ENCODE peak calls at places on chromosomes 6 and 20, in ten cellular contexts. O is tibial nerve, B is adrenal gland, Q is prostate gland, V is breast epithelium, F is gastrocnemius medialis, G is testis, X is esophagus muscularis mucosa, M is sigmoid colon, T is stomach. L is an unnamed sample.

GRCh38 chr20:50020283-50020682 is 37.5 kb downstream of the SNAI1 start:
- DNase-seq in O (no peak), B (no peak), Q (no peak), V (no peak), F (no peak), G (no peak), X (no peak), M (no peak), T (no peak), L (no peak)

GRCh38 chr6:47083586-47084047 is 41.5 kb upstream of the ADGRF1 start:
- DNase-seq in O (peak; percentile 74), B (peak; percentile 87), Q (peak; percentile 65), V (peak; percentile 81), F (peak; percentile 81), G (peak; percentile 78), X (peak; percentile 98), M (peak; percentile 98), T (peak; percentile 88), L (peak; percentile 86)

GRCh38 chr6:157223486-157223885 is 99.8 kb downstream of the TMEM242 start:
- DNase-seq in O (no peak), B (no peak), Q (no peak), V (no peak), F (no peak), G (no peak), X (no peak), M (no peak), T (no peak), L (no peak)

GRCh38 chr6:148855744-148856143 is 108.9 kb downstream of the UST start:
- DNase-seq in O (no peak), B (no peak), Q (no peak), V (no peak), F (no peak), G (no peak), X (no peak), M (no peak), T (no peak), L (no peak)

GRCh38 chr6:68468244-68468884 is 166.7 kb upstream of the ADGRB3 start:
- DNase-seq in O (no peak), B (no peak), Q (no peak), V (no peak), F (no peak), G (no peak), X (no peak), M (no peak), T (no peak), L (no peak)

GRCh38 chr6:100116409-100117194 is 122.6 kb upstream of the MCHR2 start:
- DNase-seq in O (no peak), B (peak; percentile 32), Q (peak; percentile 7), V (no peak), F (no peak), G (peak; percentile 67), X (no peak), M (no peak), T (no peak), L (peak; percentile 35)

GRCh38 chr6:128327890-128328289 is 192.5 kb downstream of the PTPRK start:
- DNase-seq in O (no peak), B (no peak), Q (no peak), V (no peak), F (no peak), G (peak; percentile 25), X (no peak), M (no peak), T (no peak), L (no peak)

GRCh38 chr6:149750136-149750609 is 632 bp downstream of the PCMT1 start:
- DNase-seq in O (no peak), B (peak; percentile 35), Q (peak; percentile 24), V (peak; percentile 38), F (peak; percentile 49), G (peak; percentile 81), X (peak; percentile 92), M (peak; percentile 76), T (peak; percentile 30), L (peak; percentile 51)

DNA sequence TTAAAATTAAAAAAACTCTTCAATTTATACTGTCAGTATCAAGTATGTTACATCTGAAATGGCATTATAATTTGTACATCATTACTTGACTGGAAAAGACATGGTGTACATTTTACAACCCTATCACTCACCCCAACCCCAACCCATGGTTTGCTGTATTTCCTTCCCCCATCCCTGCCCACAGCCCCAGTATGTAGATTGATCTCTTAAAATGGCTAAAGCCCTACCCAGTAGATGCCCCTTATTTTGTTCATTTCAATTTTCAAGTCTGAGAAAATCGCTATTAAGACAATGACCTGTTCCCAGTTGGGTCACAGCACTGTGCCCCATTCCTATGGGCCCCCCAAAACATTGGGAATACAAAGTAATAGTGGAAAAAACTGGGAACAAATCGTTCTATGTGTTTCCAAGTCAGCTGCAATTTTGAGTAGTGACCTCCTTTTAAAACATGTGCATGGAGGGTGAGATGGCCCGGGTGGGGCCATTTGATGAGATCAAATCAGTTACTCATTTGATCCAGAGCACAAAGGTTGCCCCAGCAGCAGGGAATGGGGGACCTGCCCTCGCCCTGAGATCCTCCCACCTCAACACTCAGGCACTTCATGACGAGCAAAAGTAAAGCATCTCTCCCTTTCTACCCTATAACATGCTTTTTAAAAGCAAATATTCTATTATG is 13.3 kb downstream of the EZR start:
- DNase-seq in O (no peak), B (no peak), Q (no peak), V (no peak), F (no peak), G (no peak), X (no peak), M (no peak), T (peak; percentile 25), L (no peak)
- H3K4me1 ChIP-seq in O (peaks cover 38% of the 10 kb centered on the region), B (peaks cover 79% of the 10 kb centered on the region), Q (peaks cover 26% of the 10 kb centered on the region), V (no peaks in the 10 kb centered on the region), F (peaks cover 20% of the 10 kb centered on the region), G (peaks cover 58% of the 10 kb centered on the region), X (peaks cover 77% of the 10 kb centered on the region), M (peaks cover 16% of the 10 kb centered on the region), T (peaks cover 41% of the 10 kb centered on the region), L (peaks cover 75% of the 10 kb centered on the region)

GRCh38 chr6:116371384-116372209 is 850 bp downstream of the DSE start:
- DNase-seq in O (peak; percentile 40), B (peak; percentile 89), Q (peak; percentile 65), V (peak; percentile 74), F (peak; percentile 45), G (peak; percentile 79), X (no peak), M (peak; percentile 92), T (peak; percentile 56), L (peak; percentile 44)

GRCh38 chr6:116369540-116370327 is 1.0 kb upstream of the DSE start:
- DNase-seq in O (no peak), B (no peak), Q (no peak), V (no peak), F (no peak), G (peak; percentile 21), X (no peak), M (no peak), T (no peak), L (no peak)

GRCh38 chr6:116370328-116370716 is 425 bp upstream of the DSE start:
- DNase-seq in O (no peak), B (no peak), Q (peak; percentile 30), V (no peak), F (no peak), G (no peak), X (no peak), M (no peak), T (no peak), L (no peak)

GRCh38 chr6:116373300-116373699 is 2.6 kb downstream of the DSE start:
- DNase-seq in O (no peak), B (no peak), Q (no peak), V (no peak), F (no peak), G (no peak), X (no peak), M (no peak), T (no peak), L (no peak)

DNA sequence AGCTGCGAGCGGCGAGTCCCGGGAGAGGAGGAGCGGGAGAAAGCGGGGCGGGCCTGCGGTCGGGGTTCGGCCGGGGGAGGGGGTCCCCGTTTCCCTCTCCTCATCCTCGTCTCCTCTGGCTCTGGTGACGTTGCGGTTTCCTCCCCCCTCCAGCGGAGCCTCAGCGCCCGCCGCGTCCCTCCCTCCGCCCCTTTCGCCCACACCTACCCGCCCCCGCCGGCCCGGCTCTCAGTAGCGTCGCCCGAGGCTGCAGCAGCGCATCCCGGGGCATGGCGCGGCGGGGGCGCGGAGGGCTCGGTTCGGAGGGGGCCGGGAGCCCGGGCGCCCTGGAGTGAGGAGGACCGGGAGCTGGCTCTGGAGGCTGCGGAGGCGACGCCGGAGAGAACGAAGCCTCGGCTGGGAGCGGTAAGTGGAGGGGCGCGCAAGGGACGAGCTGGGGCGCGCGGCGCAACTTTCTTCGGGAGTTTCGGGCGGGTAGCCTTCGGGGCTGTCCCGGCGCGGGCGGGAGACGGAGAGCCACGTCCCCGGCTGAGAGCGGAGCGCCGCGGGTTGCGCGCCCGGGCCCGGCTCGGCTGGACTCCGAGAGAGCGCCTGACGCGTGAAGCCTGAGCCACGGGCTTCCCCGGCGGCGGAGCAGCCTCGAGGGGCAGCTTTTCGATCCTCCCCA is at the start of gene DSE:
- DNase-seq in O (peak; percentile 79), B (peak; percentile 78), Q (peak; percentile 70), V (peak; percentile 64), F (peak; percentile 75), G (peak; percentile 89), X (peak; percentile 95), M (peak; percentile 94), T (peak; percentile 67), L (peak; percentile 60)
- TF ChIP-seq POLR2A in O (peak; percentile 85), B (peak; percentile 71), Q (peak; percentile 76), V (peak; percentile 33), F (peak; percentile 84), G (no peak), X (peak; percentile 70), M (no peak), T (no peak), L (no peak)

GRCh38 chr6:31734703-31735500 is 1.4 kb downstream of the CLIC1 start:
- DNase-seq in O (no peak), B (peak; percentile 54), Q (peak; percentile 60), V (no peak), F (no peak), G (peak; percentile 52), X (no peak), M (no peak), T (peak; percentile 54), L (peak; percentile 50)

GRCh38 chr6:31732029-31732428 is 2.9 kb upstream of the DDAH2 start:
- DNase-seq in O (no peak), B (no peak), Q (no peak), V (no peak), F (no peak), G (no peak), X (no peak), M (no peak), T (no peak), L (no peak)

GRCh38 chr6:31736026-31736767 is at the start of gene CLIC1:
- DNase-seq in O (peak; percentile 83), B (peak; percentile 85), Q (peak; percentile 87), V (peak; percentile 88), F (peak; percentile 41), G (peak; percentile 87), X (peak; percentile 97), M (peak; percentile 95), T (peak; percentile 87), L (peak; percentile 87)

GRCh38 chr6:31734247-31734702 is 2.1 kb downstream of the CLIC1 start:
- DNase-seq in O (no peak), B (no peak), Q (no peak), V (no peak), F (no peak), G (no peak), X (no peak), M (no peak), T (no peak), L (no peak)

GRCh38 chr6:31733734-31734133 is 2.6 kb downstream of the CLIC1 start:
- DNase-seq in O (no peak), B (no peak), Q (no peak), V (no peak), F (no peak), G (no peak), X (no peak), M (no peak), T (no peak), L (no peak)
- H3K4me3 ChIP-seq in O (no peak overlapping the region), B (no peak overlapping the region), Q (peak overlapping the region; percentile 78), V (no peak overlapping the region), F (no peak overlapping the region), G (no peak overlapping the region), X (no peak overlapping the region), M (no peak overlapping the region), T (peak overlapping the region; percentile 85), L (no peak overlapping the region)

DNA sequence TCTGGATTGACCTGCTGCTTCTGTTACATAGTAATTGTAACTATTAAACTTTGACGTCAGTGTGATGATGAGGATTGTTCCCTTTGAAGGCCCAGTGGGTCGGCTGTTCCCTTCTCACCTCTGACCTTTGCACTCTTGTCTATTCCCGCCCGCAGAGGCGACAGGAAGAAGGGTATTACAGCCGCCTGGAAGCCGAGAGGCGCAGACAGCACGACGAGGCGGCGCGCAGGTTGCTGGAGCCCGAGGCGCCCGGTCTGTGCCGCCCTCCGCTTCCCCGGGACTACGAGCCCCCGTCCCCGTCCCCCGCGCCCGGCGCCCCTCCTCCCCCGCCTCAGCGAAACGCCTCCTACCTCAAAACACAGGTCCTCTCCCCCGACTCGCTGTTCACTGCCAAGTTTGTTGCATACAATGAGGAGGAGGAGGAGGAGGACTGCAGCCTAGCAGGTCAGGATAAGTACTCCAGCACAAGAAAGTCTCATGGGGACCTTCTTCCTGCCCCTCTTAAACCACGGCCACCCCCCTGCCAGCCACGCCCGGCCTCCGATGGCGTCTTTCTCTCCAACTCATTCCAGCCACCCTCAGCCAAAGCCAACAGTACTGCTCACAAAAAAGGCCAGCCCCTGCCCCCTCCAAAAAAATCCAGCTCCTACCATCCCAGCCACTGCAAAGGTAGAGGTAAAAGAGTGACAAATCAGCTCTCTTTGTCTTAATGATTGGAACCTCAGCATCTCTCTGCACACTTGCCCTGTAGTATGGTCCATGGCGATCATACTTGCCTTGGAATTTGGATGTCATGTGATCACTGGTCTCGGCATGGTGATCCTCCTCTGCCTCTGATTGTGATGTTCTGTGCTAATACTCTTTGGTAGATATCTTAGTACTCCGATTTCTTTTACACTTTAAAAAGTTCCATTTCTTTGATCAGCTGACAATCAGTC is 31.6 kb upstream of the KIF25 start:
- DNase-seq in O (no peak), B (no peak), Q (no peak), V (no peak), F (no peak), G (peak; percentile 72), X (no peak), M (no peak), T (no peak), L (no peak)
- H3K4me1 ChIP-seq in O (no peaks in the 10 kb centered on the region), B (no peaks in the 10 kb centered on the region), Q (no peaks in the 10 kb centered on the region), V (no peaks in the 10 kb centered on the region), F (peaks cover 11% of the 10 kb centered on the region), G (peaks cover 10% of the 10 kb centered on the region), X (no peaks in the 10 kb centered on the region), M (no peaks in the 10 kb centered on the region), T (peaks cover 6% of the 10 kb centered on the region), L (no peaks in the 10 kb centered on the region)